ENCODE peak calls at places on chromosomes 16 and 17, in four cellular contexts. One of them, this sample, is unnamed.

GRCh38 chr17:58329035-58329807 is 626 bp upstream of the TSPOAP1 start:
- DNase-seq in GM12878: peak
- DNase-seq in GM13976: peak
- DNase-seq in lower lobe of right lung: peak
- DNase-seq in this sample: no peak

GRCh38 chr16:75695708-75696107 is 5.6 kb downstream of the DUXB start:
- DNase-seq in lower lobe of right lung: no peak
- DNase-seq in GM12878: no peak
- DNase-seq in GM13976: no peak
- DNase-seq in this sample: no peak

GRCh38 chr16:81181013-81181720 is 57.3 kb upstream of the BCO1 start:
- DNase-seq in GM12878: no peak
- DNase-seq in GM13976: no peak
- DNase-seq in lower lobe of right lung: peak
- DNase-seq in this sample: peak

GRCh38 chr16:483351-484075 is 44.0 kb upstream of the CAPN15 start:
- DNase-seq in GM12878: no peak
- DNase-seq in GM13976: no peak
- DNase-seq in lower lobe of right lung: no peak
- DNase-seq in this sample: no peak

GRCh38 chr17:39573447-39574298 is 34.0 kb downstream of the NEUROD2 start:
- DNase-seq in GM12878: no peak
- DNase-seq in GM13976: peak
- DNase-seq in lower lobe of right lung: peak
- DNase-seq in this sample: peak

GRCh38 chr17:67127925-67128324 is 83.6 kb downstream of the CACNG1 start:
- DNase-seq in GM12878: no peak
- DNase-seq in lower lobe of right lung: no peak
- DNase-seq in GM13976: no peak
- DNase-seq in this sample: no peak

GRCh38 chr16:73584157-73584556 is 536.2 kb upstream of the ZFHX3 start:
- DNase-seq in GM12878: no peak
- DNase-seq in lower lobe of right lung: no peak
- DNase-seq in GM13976: no peak
- DNase-seq in this sample: no peak

GRCh38 chr16:57191056-57191536 is 5.0 kb downstream of the RSPRY1 start:
- DNase-seq in GM13976: no peak
- DNase-seq in lower lobe of right lung: no peak
- DNase-seq in GM12878: no peak
- DNase-seq in this sample: no peak

GRCh38 chr16:88505405-88506082 is 52.5 kb downstream of the ZFPM1 start:
- DNase-seq in lower lobe of right lung: peak
- DNase-seq in GM13976: peak
- DNase-seq in GM12878: no peak
- DNase-seq in this sample: no peak

GRCh38 chr17:82868715-82869131 is 28.9 kb upstream of the ZNF750 start:
- DNase-seq in GM13976: no peak
- DNase-seq in GM12878: no peak
- DNase-seq in lower lobe of right lung: no peak
- DNase-seq in this sample: no peak

GRCh38 chr17:75526555-75527270 is 1.2 kb downstream of the LLGL2 start:
- DNase-seq in GM12878: no peak
- DNase-seq in GM13976: no peak
- DNase-seq in lower lobe of right lung: no peak
- DNase-seq in this sample: peak

GRCh38 chr17:47897561-47897960 is 1.5 kb downstream of the SP2 start:
- DNase-seq in GM12878: no peak
- DNase-seq in GM13976: no peak
- DNase-seq in lower lobe of right lung: no peak
- DNase-seq in this sample: no peak

GRCh38 chr16:81599034-81599744 is 154.6 kb downstream of the CMIP start:
- DNase-seq in GM12878: no peak
- DNase-seq in lower lobe of right lung: no peak
- DNase-seq in GM13976: no peak
- DNase-seq in this sample: no peak

GRCh38 chr16:85445779-85446222 is 167.3 kb upstream of the GSE1 start:
- DNase-seq in lower lobe of right lung: no peak
- DNase-seq in GM12878: no peak
- DNase-seq in GM13976: no peak
- DNase-seq in this sample: no peak

GRCh38 chr17:50128441-50129302 is 1.3 kb downstream of the SAMD14 start:
- DNase-seq in lower lobe of right lung: no peak
- DNase-seq in GM12878: no peak
- DNase-seq in GM13976: no peak
- DNase-seq in this sample: no peak

GRCh38 chr17:33049781-33050414 is 58.3 kb downstream of the SPACA3 start:
- DNase-seq in lower lobe of right lung: no peak
- DNase-seq in GM12878: no peak
- DNase-seq in GM13976: peak
- DNase-seq in this sample: peak

GRCh38 chr16:680625-680945 is 375 bp downstream of the STUB1 start:
- DNase-seq in GM13976: no peak
- DNase-seq in GM12878: no peak
- DNase-seq in lower lobe of right lung: no peak
- DNase-seq in this sample: no peak

GRCh38 chr17:81722184-81723120 is 10.4 kb downstream of the SLC25A10 start:
- DNase-seq in lower lobe of right lung: peak
- DNase-seq in GM13976: no peak
- DNase-seq in GM12878: no peak
- DNase-seq in this sample: no peak

GRCh38 chr17:42251115-42251514 is 25.1 kb downstream of the STAT5B start:
- DNase-seq in lower lobe of right lung: no peak
- DNase-seq in GM13976: no peak
- DNase-seq in GM12878: no peak
- DNase-seq in this sample: no peak

GRCh38 chr16:14181371-14182050 is 110.4 kb downstream of the MRTFB start:
- DNase-seq in GM12878: no peak
- DNase-seq in GM13976: no peak
- DNase-seq in lower lobe of right lung: no peak
- DNase-seq in this sample: no peak

GRCh38 chr17:11909348-11909747 is 87.9 kb downstream of the ZNF18 start:
- DNase-seq in lower lobe of right lung: no peak
- DNase-seq in GM13976: no peak
- DNase-seq in GM12878: no peak
- DNase-seq in this sample: no peak

GRCh38 chr16:15485175-15485574 is 50.8 kb downstream of the BMERB1 start:
- DNase-seq in GM12878: no peak
- DNase-seq in lower lobe of right lung: no peak
- DNase-seq in GM13976: no peak
- DNase-seq in this sample: no peak

GRCh38 chr16:51431517-51432241 is 280.6 kb upstream of the SALL1 start:
- DNase-seq in GM13976: no peak
- DNase-seq in GM12878: no peak
- DNase-seq in lower lobe of right lung: no peak
- DNase-seq in this sample: no peak

GRCh38 chr16:48538746-48539484 is 71.1 kb downstream of the N4BP1 start:
- DNase-seq in GM12878: no peak
- DNase-seq in lower lobe of right lung: peak
- DNase-seq in GM13976: peak
- DNase-seq in this sample: no peak

GRCh38 chr17:32258383-32259121 is 7.1 kb upstream of the RHBDL3 start:
- DNase-seq in lower lobe of right lung: no peak
- DNase-seq in GM12878: no peak
- DNase-seq in GM13976: no peak
- DNase-seq in this sample: no peak

GRCh38 chr16:23081675-23082119 is 67.6 kb downstream of the USP31 start:
- DNase-seq in lower lobe of right lung: no peak
- DNase-seq in GM13976: no peak
- DNase-seq in GM12878: no peak
- DNase-seq in this sample: no peak

DNA sequence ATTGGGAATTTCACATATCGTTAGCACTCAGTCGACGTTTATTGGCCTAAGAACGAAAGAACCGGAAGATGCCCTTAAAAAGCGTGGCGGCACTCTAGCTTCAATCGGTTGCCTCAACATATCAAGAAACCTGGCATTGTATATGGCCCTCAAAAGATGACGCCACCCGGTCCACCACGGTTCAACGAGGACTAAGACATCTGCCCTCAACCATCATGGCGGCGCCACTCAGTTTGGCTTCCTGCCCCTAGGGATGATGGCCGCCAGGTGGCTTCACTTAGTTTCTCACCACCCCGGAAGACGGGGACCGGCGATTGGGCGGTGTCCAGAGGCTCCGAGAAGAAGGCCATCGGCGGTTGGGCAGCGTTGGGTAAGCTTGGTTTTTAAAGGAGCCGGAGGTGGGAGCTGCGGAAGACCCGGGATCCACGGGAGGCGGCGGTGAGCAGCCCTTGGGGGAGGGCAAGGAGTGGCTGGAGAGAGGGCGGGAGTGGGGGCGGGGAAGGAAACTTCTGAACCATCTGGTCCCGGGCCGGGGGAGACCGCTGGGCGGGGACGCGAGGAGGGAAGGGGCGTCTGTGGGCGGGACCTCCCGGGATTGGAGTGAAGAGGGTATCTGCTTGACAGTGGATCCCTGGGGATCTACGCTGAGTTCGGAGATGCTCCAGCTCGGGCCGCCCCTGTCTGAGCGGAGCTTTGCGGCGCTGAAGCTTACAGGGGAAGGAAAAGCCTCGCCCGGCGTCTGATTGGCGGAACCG is at the start of gene PRR14:
- DNase-seq in lower lobe of right lung: peak
- DNase-seq in GM12878: peak
- DNase-seq in GM13976: peak
- DNase-seq in this sample: peak
- TF ChIP-seq CTCF in lower lobe of right lung: peak
- TF ChIP-seq CTCF in GM12878: no peak
- TF ChIP-seq CTCF in GM13976: peak
- TF ChIP-seq CTCF in this sample: peak

DNA sequence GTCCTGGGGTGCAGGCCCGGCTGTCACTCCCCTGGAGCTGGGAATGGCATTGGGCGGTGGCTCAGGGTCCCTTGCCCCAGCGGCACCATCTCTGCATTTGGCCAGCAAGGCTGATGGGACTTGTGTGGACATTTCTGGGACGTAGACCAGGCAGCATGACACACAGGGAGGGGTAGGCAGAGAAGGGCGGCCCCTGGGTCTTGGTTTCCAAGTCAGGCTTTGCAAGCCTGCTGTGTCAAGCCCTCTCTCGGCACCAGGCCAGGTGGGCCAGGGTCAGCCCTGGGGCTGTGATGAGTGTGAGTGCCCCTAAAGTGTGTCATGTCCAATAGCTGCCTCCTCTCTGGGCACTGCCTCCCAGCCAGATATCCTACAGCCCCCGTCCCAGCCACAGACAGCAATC is 335.2 kb downstream of the SEC14L1 start:
- DNase-seq in GM13976: no peak
- DNase-seq in lower lobe of right lung: no peak
- DNase-seq in GM12878: no peak
- DNase-seq in this sample: no peak
- TF ChIP-seq CTCF in GM13976: no peak
- TF ChIP-seq CTCF in lower lobe of right lung: no peak
- TF ChIP-seq CTCF in GM12878: no peak
- TF ChIP-seq CTCF in this sample: no peak

GRCh38 chr17:21008992-21009671 is 33.7 kb downstream of the USP22 start:
- DNase-seq in GM13976: no peak
- DNase-seq in lower lobe of right lung: no peak
- DNase-seq in GM12878: no peak
- DNase-seq in this sample: no peak
- TF ChIP-seq CTCF in GM13976: no peak
- TF ChIP-seq CTCF in lower lobe of right lung: no peak
- TF ChIP-seq CTCF in GM12878: no peak
- TF ChIP-seq CTCF in this sample: no peak

GRCh38 chr17:73476890-73477350 is 165.1 kb upstream of the CDC42EP4 start:
- DNase-seq in GM12878: no peak
- DNase-seq in lower lobe of right lung: no peak
- DNase-seq in GM13976: no peak
- DNase-seq in this sample: no peak

GRCh38 chr17:73480740-73481139 is 163.5 kb downstream of the SDK2 start:
- DNase-seq in lower lobe of right lung: no peak
- DNase-seq in GM13976: no peak
- DNase-seq in GM12878: no peak
- DNase-seq in this sample: no peak

GRCh38 chr17:73481672-73482071 is 162.6 kb downstream of the SDK2 start:
- DNase-seq in GM12878: no peak
- DNase-seq in lower lobe of right lung: no peak
- DNase-seq in GM13976: no peak
- DNase-seq in this sample: no peak

GRCh38 chr17:73482251-73482661 is 162.0 kb downstream of the SDK2 start:
- DNase-seq in lower lobe of right lung: peak
- DNase-seq in GM13976: no peak
- DNase-seq in GM12878: no peak
- DNase-seq in this sample: no peak

DNA sequence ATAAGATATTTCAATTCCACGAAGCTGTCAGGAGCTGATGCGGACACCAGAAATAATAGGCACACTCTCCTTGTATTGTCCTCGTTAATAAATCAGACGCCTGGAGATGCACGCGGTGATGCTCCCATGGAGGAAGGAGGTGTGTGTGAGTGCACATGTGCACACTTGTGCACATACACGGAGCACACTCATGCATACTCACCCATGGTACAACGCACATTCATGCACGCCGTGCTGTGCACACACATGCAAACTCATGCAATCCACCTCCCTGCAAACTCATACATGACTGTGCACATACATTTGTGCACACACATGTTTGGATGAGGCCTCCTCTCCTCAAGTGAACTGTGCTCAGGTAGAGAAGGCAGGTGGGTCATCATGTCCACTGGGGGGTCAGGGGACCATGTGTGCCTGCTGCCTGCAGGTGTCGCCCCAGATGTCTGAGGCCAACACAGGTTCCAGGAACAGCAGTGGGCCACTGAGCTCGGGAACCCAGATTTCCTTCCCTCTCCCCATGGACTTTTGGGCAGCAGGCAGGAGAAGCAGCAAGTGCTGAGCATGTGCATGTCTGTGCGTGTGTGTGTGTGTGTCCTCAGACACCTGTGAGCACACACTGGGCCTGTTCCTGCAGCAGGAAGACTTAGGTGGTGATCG is 165.3 kb downstream of the SDK2 start:
- DNase-seq in GM13976: no peak
- DNase-seq in GM12878: no peak
- DNase-seq in lower lobe of right lung: no peak
- DNase-seq in this sample: no peak
- TF ChIP-seq CTCF in GM13976: peak
- TF ChIP-seq CTCF in GM12878: no peak
- TF ChIP-seq CTCF in lower lobe of right lung: no peak
- TF ChIP-seq CTCF in this sample: peak

DNA sequence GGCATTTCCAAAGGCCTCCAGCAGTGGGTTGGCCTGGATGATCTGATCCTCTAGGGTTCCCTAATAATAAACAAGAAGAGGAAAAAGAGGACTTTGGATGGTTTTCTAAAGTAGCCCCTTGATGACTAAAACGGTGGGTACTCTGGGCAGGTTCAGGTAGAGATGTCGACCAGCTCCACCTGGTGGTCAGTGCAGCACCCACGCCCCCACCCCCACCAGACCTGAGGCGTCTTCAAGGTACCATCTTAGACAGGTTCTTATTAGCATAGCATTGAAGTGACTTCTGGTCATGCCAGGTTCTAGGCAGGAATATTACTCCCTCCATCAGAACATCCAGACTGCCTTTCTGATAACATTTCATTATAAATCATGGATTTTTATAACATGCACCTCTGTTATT is 15.0 kb downstream of the MYH13 start:
- DNase-seq in lower lobe of right lung: no peak
- DNase-seq in GM12878: no peak
- DNase-seq in GM13976: peak
- DNase-seq in this sample: no peak
- TF ChIP-seq CTCF in lower lobe of right lung: peak
- TF ChIP-seq CTCF in GM12878: peak
- TF ChIP-seq CTCF in GM13976: peak
- TF ChIP-seq CTCF in this sample: peak

This sample was measured in progenitor cell of endocrine pancreas.